ENCODE peak calls at places on chromosome 10, in ten cellular contexts. R, P, F, D, B, S, U, X, O and K are unnamed samples.

GRCh38 chr10:132165416-132165980 is 21.2 kb upstream of the DPYSL4 start:
- DNase-seq in R (no peak), P (no peak), F (no peak), D (no peak), B (no peak), S (no peak), U (no peak), X (no peak), O (no peak), K (no peak)

GRCh38 chr10:26407406-26407969 is 30.7 kb upstream of the APBB1IP start:
- DNase-seq in R (no peak), P (no peak), F (no peak), D (no peak), B (peak), S (no peak), U (no peak), X (peak), O (peak), K (peak)

GRCh38 chr10:34507217-34507616 is 307.9 kb downstream of the PARD3 start:
- DNase-seq in R (no peak), P (no peak), F (no peak), D (peak), B (no peak), S (no peak), U (no peak), X (no peak), O (no peak), K (no peak)

GRCh38 chr10:120069700-120070099 is 177.2 kb downstream of the SEC23IP start:
- DNase-seq in R (no peak), P (no peak), F (no peak), D (peak), B (no peak), S (no peak), U (no peak), X (no peak), O (no peak), K (no peak)

GRCh38 chr10:80855348-80855971 is 317.8 kb downstream of the SH2D4B start:
- DNase-seq in R (no peak), P (peak), F (no peak), D (no peak), B (no peak), S (no peak), U (no peak), X (no peak), O (no peak), K (no peak)

GRCh38 chr10:131792809-131793208 is 108.0 kb upstream of the PPP2R2D start:
- DNase-seq in R (no peak), P (no peak), F (no peak), D (no peak), B (no peak), S (no peak), U (no peak), X (no peak), O (no peak), K (no peak)

GRCh38 chr10:98006266-98006665 is 24.2 kb downstream of the CRTAC1 start:
- DNase-seq in R (no peak), P (no peak), F (no peak), D (peak), B (no peak), S (no peak), U (no peak), X (no peak), O (no peak), K (no peak)

GRCh38 chr10:24718031-24718855 is 5.4 kb downstream of the ARHGAP21 start:
- DNase-seq in R (peak), P (no peak), F (no peak), D (no peak), B (no peak), S (no peak), U (no peak), X (peak), O (peak), K (peak)

GRCh38 chr10:112517381-112517976 is 70.5 kb downstream of the VTI1A start:
- DNase-seq in R (no peak), P (no peak), F (no peak), D (no peak), B (no peak), S (no peak), U (no peak), X (no peak), O (peak), K (peak)

GRCh38 chr10:96910488-96911395 is 78.6 kb downstream of the LCOR start:
- DNase-seq in R (peak), P (peak), F (no peak), D (peak), B (no peak), S (no peak), U (peak), X (no peak), O (peak), K (peak)

GRCh38 chr10:132342553-132342952 is 10.6 kb downstream of the LRRC27 start:
- DNase-seq in R (no peak), P (no peak), F (no peak), D (no peak), B (no peak), S (no peak), U (no peak), X (no peak), O (no peak), K (no peak)

GRCh38 chr10:59096631-59097030 is 79.8 kb upstream of the PHYHIPL start:
- DNase-seq in R (no peak), P (no peak), F (no peak), D (no peak), B (no peak), S (no peak), U (no peak), X (no peak), O (no peak), K (no peak)

GRCh38 chr10:15152556-15152955 is 15.9 kb downstream of the NMT2 start:
- DNase-seq in R (no peak), P (no peak), F (no peak), D (no peak), B (no peak), S (no peak), U (no peak), X (no peak), O (no peak), K (no peak)

GRCh38 chr10:99560277-99561126 is 27.8 kb downstream of the NKX2-3 start:
- DNase-seq in R (peak), P (peak), F (peak), D (peak), B (no peak), S (peak), U (peak), X (no peak), O (peak), K (peak)

GRCh38 chr10:120765241-120765803 is 85.8 kb upstream of the WDR11 start:
- DNase-seq in R (no peak), P (no peak), F (no peak), D (no peak), B (no peak), S (no peak), U (no peak), X (no peak), O (no peak), K (no peak)

GRCh38 chr10:29555746-29556481 is 78.9 kb downstream of the SVIL start:
- DNase-seq in R (peak), P (no peak), F (no peak), D (peak), B (peak), S (no peak), U (no peak), X (no peak), O (peak), K (peak)

GRCh38 chr10:60257767-60258428 is 131.8 kb downstream of the ANK3 start:
- DNase-seq in R (no peak), P (no peak), F (no peak), D (no peak), B (no peak), S (no peak), U (no peak), X (no peak), O (peak), K (no peak)

GRCh38 chr10:6493521-6494451 is 86.3 kb downstream of the PRKCQ start:
- DNase-seq in R (peak), P (no peak), F (no peak), D (no peak), B (no peak), S (no peak), U (no peak), X (peak), O (peak), K (peak)

GRCh38 chr10:1434912-1435692 is 302.2 kb downstream of the ADARB2 start:
- DNase-seq in R (no peak), P (no peak), F (no peak), D (no peak), B (no peak), S (no peak), U (no peak), X (no peak), O (no peak), K (no peak)

GRCh38 chr10:127906548-127907377 is at the start of gene PTPRE:
- DNase-seq in R (peak), P (peak), F (peak), D (peak), B (no peak), S (peak), U (peak), X (no peak), O (no peak), K (peak)

GRCh38 chr10:13839430-13839986 is 252.7 kb downstream of the PRPF18 start:
- DNase-seq in R (peak), P (peak), F (no peak), D (no peak), B (peak), S (no peak), U (no peak), X (peak), O (peak), K (peak)

GRCh38 chr10:47111329-47111862 is 188.6 kb upstream of the GDF10 start:
- DNase-seq in R (no peak), P (no peak), F (no peak), D (no peak), B (no peak), S (no peak), U (no peak), X (no peak), O (no peak), K (no peak)

GRCh38 chr10:97319671-97320479 is 804 bp downstream of the FRAT1 start:
- DNase-seq in R (no peak), P (no peak), F (peak), D (peak), B (no peak), S (peak), U (peak), X (no peak), O (no peak), K (peak)

GRCh38 chr10:3389093-3389492 is 216.5 kb upstream of the PITRM1 start:
- DNase-seq in R (peak), P (no peak), F (no peak), D (no peak), B (no peak), S (no peak), U (no peak), X (no peak), O (no peak), K (no peak)

GRCh38 chr10:85995791-85996190 is 370.8 kb downstream of the GRID1 start:
- DNase-seq in R (peak), P (peak), F (no peak), D (peak), B (no peak), S (no peak), U (no peak), X (no peak), O (peak), K (peak)

GRCh38 chr10:88064608-88065383 is 201.4 kb downstream of the PTEN start:
- DNase-seq in R (peak), P (no peak), F (no peak), D (no peak), B (no peak), S (no peak), U (no peak), X (no peak), O (peak), K (no peak)

GRCh38 chr10:131790021-131790420 is 110.8 kb upstream of the PPP2R2D start:
- DNase-seq in R (no peak), P (no peak), F (no peak), D (no peak), B (no peak), S (no peak), U (no peak), X (no peak), O (no peak), K (peak)

GRCh38 chr10:92119340-92119739 is 171.5 kb downstream of the CPEB3 start:
- DNase-seq in R (no peak), P (no peak), F (no peak), D (no peak), B (no peak), S (no peak), U (no peak), X (no peak), O (no peak), K (no peak)

GRCh38 chr10:35735412-35735811 is 93.3 kb upstream of the FZD8 start:
- DNase-seq in R (peak), P (no peak), F (no peak), D (no peak), B (peak), S (no peak), U (no peak), X (peak), O (peak), K (peak)

GRCh38 chr10:106655606-106656005 is 508.9 kb downstream of the SORCS1 start:
- DNase-seq in R (no peak), P (no peak), F (no peak), D (no peak), B (no peak), S (no peak), U (no peak), X (no peak), O (no peak), K (no peak)

GRCh38 chr10:5976689-5977470 is 463 bp downstream of the IL15RA start:
- DNase-seq in R (peak), P (peak), F (peak), D (peak), B (no peak), S (peak), U (peak), X (no peak), O (no peak), K (peak)

GRCh38 chr10:19629559-19629958 is 186.7 kb upstream of the PLXDC2 start:
- DNase-seq in R (peak), P (peak), F (no peak), D (no peak), B (no peak), S (no peak), U (no peak), X (peak), O (peak), K (no peak)

GRCh38 chr10:126993208-126993607 is 88.0 kb downstream of the DOCK1 start:
- DNase-seq in R (no peak), P (no peak), F (no peak), D (no peak), B (no peak), S (no peak), U (no peak), X (no peak), O (no peak), K (no peak)

GRCh38 chr10:119817991-119818888 is 54.4 kb downstream of the MCMBP start:
- DNase-seq in R (peak), P (no peak), F (no peak), D (no peak), B (no peak), S (peak), U (peak), X (no peak), O (peak), K (peak)

GRCh38 chr10:17787087-17787942 is 21.8 kb upstream of the MRC1 start:
- DNase-seq in R (peak), P (no peak), F (no peak), D (no peak), B (peak), S (no peak), U (no peak), X (peak), O (peak), K (peak)